ENCODE peak calls at places on chromosomes 5 and 9, in four cellular contexts. B is ELF-1; R is CD4-positive, CD25-positive, alpha-beta regulatory T cell; I is EL. T is an unnamed sample.
A peak's percentile ranks its signal among the peaks of the same experiment; 100 is the strongest.

GRCh38 chr9:89869774-89870173 is 265.0 kb downstream of the GADD45G start:
- DNase-seq in B (no peak), R (no peak), I (no peak), T (peak; percentile 28)

GRCh38 chr9:119283118-119283794 is 86.0 kb downstream of the BRINP1 start:
- DNase-seq in B (peak; percentile 54), R (no peak), I (no peak), T (peak; percentile 82)

GRCh38 chr9:73199448-73199847 is 47.8 kb downstream of the ANXA1 start:
- DNase-seq in B (no peak), R (no peak), I (no peak), T (no peak)

GRCh38 chr5:40374853-40375252 is 304.9 kb upstream of the PTGER4 start:
- DNase-seq in B (no peak), R (no peak), I (no peak), T (no peak)

GRCh38 chr5:119318256-119318914 is 37.4 kb upstream of the TNFAIP8 start:
- DNase-seq in B (no peak), R (no peak), I (no peak), T (no peak)

GRCh38 chr5:17317499-17317898 is 100.1 kb downstream of the BASP1 start:
- DNase-seq in B (no peak), R (no peak), I (no peak), T (no peak)

GRCh38 chr9:18320046-18320445 is 153.9 kb upstream of the ADAMTSL1 start:
- DNase-seq in B (no peak), R (no peak), I (no peak), T (no peak)

GRCh38 chr9:36900136-36900855 is 133.8 kb downstream of the PAX5 start:
- DNase-seq in B (no peak), R (no peak), I (no peak), T (peak; percentile 58)

GRCh38 chr9:95087659-95088242 is 229.8 kb downstream of the FANCC start:
- DNase-seq in B (no peak), R (no peak), I (no peak), T (peak; percentile 75)

GRCh38 chr5:178074266-178074952 is 38.9 kb upstream of the N4BP3 start:
- DNase-seq in B (no peak), R (no peak), I (no peak), T (no peak)

GRCh38 chr5:53027913-53028312 is 38.8 kb downstream of the ITGA2 start:
- DNase-seq in B (no peak), R (no peak), I (peak; percentile 81), T (peak; percentile 81)

GRCh38 chr9:69768101-69768500 is 8.3 kb upstream of the PTAR1 start:
- DNase-seq in B (no peak), R (no peak), I (no peak), T (no peak)

GRCh38 chr5:2810644-2811043 is 59.2 kb upstream of the IRX2 start:
- DNase-seq in B (peak; percentile 27), R (no peak), I (no peak), T (no peak)

GRCh38 chr5:80931423-80931822 is 28.7 kb upstream of the RASGRF2 start:
- DNase-seq in B (no peak), R (no peak), I (no peak), T (no peak)

GRCh38 chr5:54049963-54050362 is 260.4 kb downstream of the ARL15 start:
- DNase-seq in B (no peak), R (no peak), I (peak; percentile 68), T (no peak)

GRCh38 chr5:2759091-2759490 is 7.6 kb upstream of the IRX2 start:
- DNase-seq in B (no peak), R (no peak), I (no peak), T (peak; percentile 36)

GRCh38 chr5:1050449-1051365 is 42.1 kb downstream of the NKD2 start:
- DNase-seq in B (peak; percentile 39), R (no peak), I (no peak), T (no peak)

GRCh38 chr9:94729199-94729598 is 2.7 kb downstream of the AOPEP start:
- DNase-seq in B (no peak), R (no peak), I (no peak), T (no peak)

GRCh38 chr5:124519396-124519795 is 227.0 kb downstream of the ZNF608 start:
- DNase-seq in B (no peak), R (no peak), I (peak; percentile 56), T (no peak)

GRCh38 chr9:32665101-32665500 is 29.6 kb upstream of the TAF1L start:
- DNase-seq in B (no peak), R (no peak), I (peak; percentile 43), T (no peak)

GRCh38 chr9:5186416-5187169 is 1.2 kb upstream of the INSL6 start:
- DNase-seq in B (peak; percentile 61), R (peak; percentile 28), I (peak; percentile 61), T (no peak)

GRCh38 chr5:104755806-104756205 is 1193.2 kb upstream of the NUDT12 start:
- DNase-seq in B (no peak), R (no peak), I (no peak), T (no peak)

GRCh38 chr9:125137200-125137599 is 6.1 kb downstream of the SCAI start:
- DNase-seq in B (no peak), R (no peak), I (peak; percentile 77), T (no peak)

GRCh38 chr9:137833721-137834613 is 43.6 kb upstream of the CACNA1B start:
- DNase-seq in B (no peak), R (no peak), I (no peak), T (no peak)

GRCh38 chr5:68846828-68847227 is 247.0 kb upstream of the SLC30A5 start:
- DNase-seq in B (no peak), R (no peak), I (no peak), T (no peak)

GRCh38 chr5:42948961-42949347 is 91.2 kb downstream of the ANXA2R start:
- DNase-seq in B (no peak), R (no peak), I (no peak), T (no peak)

GRCh38 chr5:173645437-173645807 is 29.0 kb upstream of the BOD1 start:
- DNase-seq in B (peak; percentile 86), R (no peak), I (peak; percentile 86), T (no peak)

GRCh38 chr5:93395010-93395409 is 186.0 kb downstream of the NR2F1-AS1 start:
- DNase-seq in B (no peak), R (no peak), I (no peak), T (no peak)

GRCh38 chr5:64166201-64166959 is 737 bp downstream of the RNF180 start:
- DNase-seq in B (no peak), R (no peak), I (no peak), T (no peak)

GRCh38 chr5:124395899-124396298 is 350.5 kb downstream of the ZNF608 start:
- DNase-seq in B (no peak), R (no peak), I (no peak), T (no peak)

GRCh38 chr5:20959347-20959746 is 971.3 kb upstream of the CDH18 start:
- DNase-seq in B (no peak), R (no peak), I (no peak), T (no peak)

GRCh38 chr9:110936719-110937452 is 101.4 kb downstream of the LPAR1 start:
- DNase-seq in B (no peak), R (no peak), I (peak; percentile 87), T (no peak)

GRCh38 chr5:3047212-3047774 is 295.8 kb upstream of the IRX2 start:
- DNase-seq in B (no peak), R (no peak), I (no peak), T (no peak)

GRCh38 chr9:126750941-126751725 is 53.7 kb upstream of the ZBTB43 start:
- DNase-seq in B (no peak), R (no peak), I (no peak), T (no peak)

GRCh38 chr5:176737746-176738699 is 72.3 kb upstream of the UNC5A start:
- DNase-seq in B (no peak), R (no peak), I (no peak), T (peak; percentile 71)

GRCh38 chr9:128494108-128494742 is 10.3 kb upstream of the GLE1 start:
- DNase-seq in B (no peak), R (no peak), I (no peak), T (peak; percentile 89)

GRCh38 chr5:120463991-120464626 is at the start of gene PRR16:
- DNase-seq in B (peak; percentile 69), R (no peak), I (peak; percentile 81), T (peak; percentile 86)

GRCh38 chr5:123882946-123883345 is 371.0 kb downstream of the CSNK1G3 start:
- DNase-seq in B (no peak), R (no peak), I (peak; percentile 19), T (no peak)

GRCh38 chr5:98415663-98416062 is 357.8 kb upstream of the RGMB start:
- DNase-seq in B (no peak), R (no peak), I (peak; percentile 47), T (no peak)